ENCODE peak calls at places on chromosome 17, in nine cellular contexts. L is CD4-positive, alpha-beta T cell; R is OCI-LY7; Q is AG04450; J is SJCRH30; S is left lung; C is sigmoid colon; X is foreskin keratinocyte; Y is A549. M is an unnamed sample.

GRCh38 chr17:57085448-57086068 is 512 bp downstream of the AKAP1 start:
- DNase-seq in L (peak), R (peak), Q (no peak), J (peak), S (peak), C (peak), X (no peak), Y (peak), M (peak)

GRCh38 chr17:35373532-35373983 is at the start of gene SLFN11:
- DNase-seq in L (peak), R (no peak), Q (peak), J (peak), S (peak), C (peak), X (no peak), Y (peak), M (peak)

GRCh38 chr17:73474370-73474988 is 162.7 kb upstream of the CDC42EP4 start:
- DNase-seq in L (peak), R (no peak), Q (no peak), J (peak), S (peak), C (peak), X (peak), Y (peak), M (peak)

GRCh38 chr17:39677581-39678339 is 9.5 kb downstream of the PNMT start:
- DNase-seq in L (no peak), R (no peak), Q (no peak), J (peak), S (peak), C (peak), X (no peak), Y (no peak), M (peak)

GRCh38 chr17:66777689-66778225 is 57.2 kb upstream of the CACNG5 start:
- DNase-seq in L (no peak), R (no peak), Q (no peak), J (no peak), S (peak), C (no peak), X (no peak), Y (no peak), M (peak)

GRCh38 chr17:17054636-17055035 is 12.4 kb downstream of the MPRIP start:
- DNase-seq in L (no peak), R (no peak), Q (no peak), J (no peak), S (no peak), C (peak), X (no peak), Y (no peak), M (no peak)

GRCh38 chr17:1989135-1989534 is 36.0 kb downstream of the RTN4RL1 start:
- DNase-seq in L (no peak), R (no peak), Q (peak), J (no peak), S (no peak), C (peak), X (peak), Y (peak), M (no peak)

GRCh38 chr17:31386542-31387075 is 4.9 kb upstream of the RAB11FIP4 start:
- DNase-seq in L (no peak), R (no peak), Q (no peak), J (no peak), S (no peak), C (no peak), X (no peak), Y (no peak), M (no peak)

GRCh38 chr17:33038740-33039139 is 47.1 kb downstream of the SPACA3 start:
- DNase-seq in L (no peak), R (peak), Q (no peak), J (peak), S (no peak), C (no peak), X (no peak), Y (peak), M (no peak)

GRCh38 chr17:64174686-64175456 is 44.9 kb upstream of the ERN1 start:
- DNase-seq in L (no peak), R (no peak), Q (no peak), J (peak), S (peak), C (no peak), X (no peak), Y (no peak), M (no peak)

GRCh38 chr17:27158390-27158789 is 135.5 kb upstream of the WSB1 start:
- DNase-seq in L (no peak), R (no peak), Q (no peak), J (no peak), S (no peak), C (no peak), X (no peak), Y (no peak), M (no peak)

GRCh38 chr17:62995377-62995885 is 29.4 kb downstream of the TANC2 start:
- DNase-seq in L (no peak), R (peak), Q (no peak), J (peak), S (no peak), C (no peak), X (no peak), Y (peak), M (peak)

GRCh38 chr17:80871341-80871740 is 120.3 kb upstream of the CHMP6 start:
- DNase-seq in L (no peak), R (no peak), Q (no peak), J (no peak), S (peak), C (peak), X (no peak), Y (no peak), M (no peak)

GRCh38 chr17:45677770-45678169 is 106.3 kb upstream of the CRHR1 start:
- DNase-seq in L (no peak), R (no peak), Q (no peak), J (no peak), S (no peak), C (no peak), X (no peak), Y (peak), M (no peak)

GRCh38 chr17:27609606-27610303 is 21.2 kb upstream of the LGALS9 start:
- DNase-seq in L (no peak), R (peak), Q (no peak), J (no peak), S (no peak), C (no peak), X (no peak), Y (peak), M (no peak)

GRCh38 chr17:76641501-76641900 is 2.1 kb downstream of the ST6GALNAC1 start:
- DNase-seq in L (no peak), R (no peak), Q (no peak), J (no peak), S (no peak), C (no peak), X (no peak), Y (peak), M (no peak)

GRCh38 chr17:28574536-28574935 is 2.2 kb downstream of the ALDOC start:
- DNase-seq in L (no peak), R (no peak), Q (no peak), J (no peak), S (no peak), C (no peak), X (no peak), Y (peak), M (no peak)

GRCh38 chr17:61015966-61016365 is 338.3 kb downstream of the BCAS3 start:
- DNase-seq in L (no peak), R (no peak), Q (no peak), J (no peak), S (no peak), C (no peak), X (no peak), Y (no peak), M (no peak)

GRCh38 chr17:15972497-15972951 is 27.0 kb downstream of the ZSWIM7 start:
- DNase-seq in L (no peak), R (no peak), Q (no peak), J (no peak), S (peak), C (no peak), X (no peak), Y (no peak), M (no peak)

GRCh38 chr17:43341705-43342600 is 56.8 kb upstream of the ARL4D start:
- DNase-seq in L (no peak), R (no peak), Q (no peak), J (no peak), S (no peak), C (no peak), X (no peak), Y (no peak), M (no peak)

GRCh38 chr17:44439168-44439567 is 49.7 kb upstream of the ITGA2B start:
- DNase-seq in L (no peak), R (no peak), Q (no peak), J (peak), S (no peak), C (no peak), X (no peak), Y (no peak), M (no peak)

GRCh38 chr17:41491476-41491875 is 1.8 kb upstream of the KRT36 start:
- DNase-seq in L (no peak), R (no peak), Q (no peak), J (no peak), S (no peak), C (no peak), X (no peak), Y (no peak), M (no peak)

GRCh38 chr17:70366421-70366820 is 197.1 kb downstream of the KCNJ2 start:
- DNase-seq in L (no peak), R (no peak), Q (no peak), J (no peak), S (no peak), C (no peak), X (no peak), Y (no peak), M (no peak)

GRCh38 chr17:42775534-42776098 is 2.4 kb downstream of the VPS25 start:
- DNase-seq in L (no peak), R (no peak), Q (no peak), J (no peak), S (no peak), C (no peak), X (no peak), Y (no peak), M (no peak)

GRCh38 chr17:69269174-69269998 is 40.8 kb upstream of the ABCA10 start:
- DNase-seq in L (no peak), R (no peak), Q (no peak), J (no peak), S (no peak), C (no peak), X (peak), Y (peak), M (no peak)

GRCh38 chr17:43018008-43018853 is 4.0 kb downstream of the VAT1 start:
- DNase-seq in L (no peak), R (no peak), Q (no peak), J (peak), S (no peak), C (no peak), X (no peak), Y (peak), M (no peak)

GRCh38 chr17:79833110-79833450 is 6.2 kb downstream of the CBX4 start:
- DNase-seq in L (no peak), R (no peak), Q (no peak), J (no peak), S (no peak), C (no peak), X (no peak), Y (no peak), M (no peak)

GRCh38 chr17:79835953-79836951 is 3.0 kb downstream of the CBX4 start:
- DNase-seq in L (no peak), R (peak), Q (no peak), J (no peak), S (peak), C (no peak), X (no peak), Y (peak), M (no peak)

GRCh38 chr17:79833744-79834574 is 5.3 kb downstream of the CBX4 start:
- DNase-seq in L (no peak), R (no peak), Q (no peak), J (no peak), S (peak), C (no peak), X (no peak), Y (no peak), M (no peak)

GRCh38 chr17:79835470-79835899 is 3.8 kb downstream of the CBX4 start:
- DNase-seq in L (no peak), R (no peak), Q (no peak), J (no peak), S (no peak), C (no peak), X (no peak), Y (no peak), M (no peak)

DNA sequence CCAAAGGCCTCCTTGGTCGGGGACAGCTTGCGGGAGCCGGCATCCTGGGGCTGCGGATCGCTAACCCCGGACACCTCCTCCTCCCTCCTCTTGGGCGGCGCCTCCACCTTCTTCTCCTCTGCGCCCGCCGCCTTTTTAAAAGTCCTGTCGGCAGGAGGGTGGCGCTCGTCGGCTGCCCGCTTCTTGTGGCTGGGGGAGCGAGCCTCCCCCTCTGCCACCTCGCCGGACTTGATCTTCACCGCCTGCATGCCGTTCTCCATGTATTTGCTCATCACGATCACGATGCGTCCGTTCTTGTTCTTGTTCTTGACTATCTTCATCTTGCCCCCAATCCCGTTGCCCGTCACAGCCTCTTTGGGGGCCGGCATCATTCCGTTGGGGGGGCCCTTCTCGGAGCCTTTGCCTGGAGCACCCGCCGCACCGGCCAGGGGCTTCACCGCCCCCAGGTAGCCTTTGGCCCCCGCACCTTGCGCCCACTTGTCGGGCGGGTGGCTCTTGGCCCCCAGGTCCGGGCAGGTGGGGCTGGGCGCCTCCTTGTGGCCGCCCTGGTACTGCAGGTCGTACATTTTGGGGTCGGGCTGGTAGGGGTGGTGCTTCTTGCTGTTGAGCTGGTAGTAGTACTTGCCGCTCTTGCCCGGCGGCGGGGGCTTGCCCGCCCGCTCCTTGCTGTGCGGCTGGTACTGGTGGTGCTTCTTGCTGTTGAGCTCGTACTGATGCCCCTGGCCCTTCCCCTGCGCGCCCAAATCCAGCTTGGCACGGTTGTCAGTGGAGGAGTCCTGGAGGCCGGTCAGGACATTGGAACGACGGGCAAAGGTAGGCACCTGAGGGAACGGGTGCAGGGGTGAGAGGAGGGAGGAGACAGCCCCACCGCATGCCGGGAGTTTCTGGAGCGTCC is 4.4 kb downstream of the CBX4 start:
- DNase-seq in L (no peak), R (peak), Q (no peak), J (no peak), S (no peak), C (no peak), X (no peak), Y (peak), M (no peak)
- H3K27ac ChIP-seq in L (no peak), R (no peak), Q (no peak), J (no peak), S (no peak), C (no peak), X (no peak), Y (no peak), M (no peak)

GRCh38 chr17:8353736-8354135 is 14.1 kb downstream of the ODF4 start:
- DNase-seq in L (no peak), R (no peak), Q (no peak), J (no peak), S (no peak), C (no peak), X (no peak), Y (no peak), M (no peak)

GRCh38 chr17:8350339-8350738 is 10.7 kb downstream of the ODF4 start:
- DNase-seq in L (no peak), R (no peak), Q (no peak), J (no peak), S (no peak), C (no peak), X (no peak), Y (no peak), M (no peak)

GRCh38 chr17:8359769-8360168 is 16.7 kb downstream of the KRABD2 start:
- DNase-seq in L (no peak), R (no peak), Q (peak), J (peak), S (no peak), C (no peak), X (peak), Y (no peak), M (no peak)

GRCh38 chr17:8357910-8358309 is 18.3 kb downstream of the ODF4 start:
- DNase-seq in L (no peak), R (no peak), Q (no peak), J (no peak), S (no peak), C (no peak), X (no peak), Y (no peak), M (no peak)

DNA sequence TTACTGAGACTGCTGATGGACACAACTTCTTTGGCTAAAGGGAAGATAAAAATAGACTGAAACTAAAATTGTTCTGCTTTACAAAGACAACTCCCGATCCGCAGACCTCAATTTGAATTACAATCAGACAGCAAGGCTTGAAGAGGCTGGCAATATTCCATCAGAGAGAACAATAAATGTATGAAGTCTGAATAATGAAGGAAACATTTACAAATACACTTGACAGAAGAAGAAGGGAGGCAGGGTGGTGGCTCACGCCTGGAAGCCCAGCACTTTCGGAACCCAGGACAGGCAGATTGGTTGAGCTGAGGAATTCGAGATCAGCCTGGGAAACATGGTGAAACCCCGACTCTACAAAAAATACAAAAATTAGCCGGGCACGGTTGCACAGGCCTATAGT is 14.6 kb downstream of the ODF4 start:
- DNase-seq in L (no peak), R (no peak), Q (no peak), J (no peak), S (no peak), C (no peak), X (no peak), Y (no peak), M (no peak)
- H3K27ac ChIP-seq in L (no peak), R (no peak), Q (no peak), J (no peak), S (peak), C (no peak), X (no peak), Y (no peak), M (no peak)

GRCh38 chr17:9104370-9105041 is 83.2 kb downstream of the NTN1 start:
- DNase-seq in L (no peak), R (no peak), Q (no peak), J (no peak), S (no peak), C (no peak), X (no peak), Y (no peak), M (peak)

GRCh38 chr17:9101356-9101755 is 80.0 kb downstream of the NTN1 start:
- DNase-seq in L (no peak), R (no peak), Q (no peak), J (no peak), S (no peak), C (no peak), X (no peak), Y (no peak), M (no peak)

GRCh38 chr17:9108166-9108565 is 86.9 kb downstream of the NTN1 start:
- DNase-seq in L (no peak), R (no peak), Q (no peak), J (no peak), S (no peak), C (no peak), X (no peak), Y (no peak), M (no peak)

GRCh38 chr17:9107527-9107926 is 86.2 kb downstream of the NTN1 start:
- DNase-seq in L (no peak), R (no peak), Q (no peak), J (no peak), S (no peak), C (no peak), X (no peak), Y (no peak), M (no peak)

DNA sequence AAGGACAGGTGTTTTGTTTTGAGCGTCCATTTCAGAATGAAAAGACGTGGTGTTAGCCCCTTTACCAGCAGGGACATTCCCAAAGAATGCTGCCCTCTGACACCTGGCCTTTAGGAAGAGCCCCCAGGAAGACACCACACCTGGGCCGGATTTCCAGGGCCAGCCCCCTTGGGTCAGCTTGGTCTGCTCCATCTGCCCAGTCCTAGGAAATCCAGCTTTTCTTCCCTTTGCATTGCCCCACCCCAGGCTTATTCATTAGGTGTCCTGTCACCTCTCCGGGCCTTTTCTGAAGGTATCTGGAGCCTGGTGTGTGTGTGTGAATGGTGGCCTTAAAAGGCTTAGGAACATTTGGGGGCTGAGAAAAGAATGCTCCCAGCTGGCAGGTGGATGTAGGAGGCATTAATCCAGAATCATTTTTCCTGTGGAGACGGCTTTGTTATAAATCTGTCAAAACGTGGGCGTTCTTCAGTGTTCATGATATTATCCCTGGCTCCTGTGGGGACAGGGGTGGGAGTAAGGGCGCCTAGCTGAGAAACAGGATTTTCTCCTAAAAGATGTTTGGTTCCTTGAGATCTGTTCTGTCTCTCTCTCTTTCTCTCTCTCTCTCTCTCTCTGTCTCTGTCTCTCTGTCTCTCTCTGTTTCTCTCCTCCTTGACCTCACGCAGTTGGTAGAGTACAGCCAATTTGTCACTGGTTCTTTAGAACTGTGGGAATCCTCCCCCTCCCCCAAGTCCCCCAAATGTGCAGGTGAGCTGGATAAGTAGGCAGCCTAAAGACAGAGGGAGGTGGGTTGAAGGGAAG is 84.0 kb downstream of the NTN1 start:
- DNase-seq in L (no peak), R (no peak), Q (no peak), J (no peak), S (no peak), C (no peak), X (no peak), Y (no peak), M (no peak)
- H3K27ac ChIP-seq in L (no peak), R (no peak), Q (no peak), J (no peak), S (no peak), C (no peak), X (no peak), Y (no peak), M (no peak)

DNA sequence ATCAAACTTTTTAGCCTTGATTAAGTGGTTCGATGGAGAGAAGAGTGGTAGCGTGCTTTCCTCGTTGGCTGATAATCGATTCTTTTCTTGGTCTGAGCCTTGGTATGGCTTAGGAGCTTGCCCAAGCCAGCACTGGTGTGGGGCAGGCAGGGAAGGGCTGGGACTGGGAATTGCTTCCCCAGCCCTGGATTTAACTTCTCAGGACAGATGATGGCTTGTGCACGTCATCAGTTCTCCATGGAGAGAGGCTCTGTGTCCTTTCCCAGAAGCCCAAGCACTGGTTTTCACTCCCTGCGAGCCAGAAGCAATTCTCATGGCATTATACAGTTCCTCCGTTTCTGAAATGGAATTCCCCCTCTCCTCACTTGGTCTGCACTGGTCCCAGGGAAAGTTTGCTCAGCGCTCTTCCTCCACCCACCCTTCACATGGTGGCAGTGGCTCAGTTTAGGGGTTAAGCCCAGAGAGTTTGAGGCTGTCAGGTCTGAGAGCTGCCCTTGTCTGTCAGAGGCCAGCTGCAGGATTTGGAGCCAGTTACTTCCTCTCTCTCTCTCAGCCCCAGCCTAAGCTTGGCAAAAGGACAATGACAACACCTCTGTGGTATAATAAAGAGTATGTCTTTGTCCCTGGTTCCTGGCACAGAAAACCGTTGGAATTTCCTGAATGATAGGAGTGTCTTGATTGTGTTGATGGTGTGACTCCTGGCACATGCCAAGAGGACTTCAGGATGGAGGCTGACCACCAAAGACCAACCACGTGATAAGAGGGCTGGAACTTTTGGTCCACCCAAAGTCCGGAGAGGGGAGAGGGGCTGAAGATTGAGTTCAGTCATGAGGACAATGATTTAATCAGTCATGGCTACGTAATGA is 219.6 kb upstream of the TNRC6C start:
- DNase-seq in L (no peak), R (no peak), Q (no peak), J (no peak), S (peak), C (peak), X (no peak), Y (no peak), M (no peak)
- H3K27ac ChIP-seq in L (no peak), R (no peak), Q (no peak), J (no peak), S (no peak), C (peak), X (no peak), Y (no peak), M (peak)

M was measured in substantia nigra.